ENCODE peak calls at places on chromosomes 3 and 15, in seven cellular contexts. Z is H9, H is brain microvascular endothelial cell, N is cardiac muscle cell, P is uterus, T is stomach, J is keratinocyte. E is an unnamed sample. For H3K27me3, the result is how much of the 10 kb centered on the place peaks cover.

GRCh38 chr3:115279939-115280338 is 132.9 kb upstream of the ZBTB20 start:
- DNase-seq in P (no peak), T (no peak), J (no peak), N (no peak), H (no peak), Z (no peak), E (no peak)

GRCh38 chr3:14118400-14119165 is 6.1 kb downstream of the CHCHD4 start:
- DNase-seq in J (no peak), P (no peak), Z (no peak), T (no peak), H (no peak), N (no peak), E (no peak)

GRCh38 chr3:32292085-32292796 is 53.8 kb downstream of the CMTM8 start:
- DNase-seq in J (no peak), N (no peak), H (no peak), P (no peak), T (no peak), Z (no peak), E (no peak)

GRCh38 chr3:108951802-108952474 is 1.7 kb downstream of the GUCA1C start:
- DNase-seq in P (no peak), N (no peak), Z (no peak), H (no peak), J (no peak), T (no peak), E (no peak)

GRCh38 chr3:185411133-185411532 is 48.2 kb downstream of the MAP3K13 start:
- DNase-seq in Z (no peak), N (no peak), T (no peak), H (no peak), P (no peak), J (peak), E (no peak)

GRCh38 chr3:123060054-123060453 is 6.8 kb upstream of the PDIA5 start:
- DNase-seq in H (no peak), Z (no peak), T (no peak), J (no peak), P (no peak), N (no peak), E (no peak)

GRCh38 chr15:65184305-65184943 is 718 bp downstream of the CLPX start:
- DNase-seq in H (peak), J (no peak), P (peak), T (peak), N (peak), Z (peak), E (no peak)

GRCh38 chr15:76391309-76391708 is 54.7 kb downstream of the ISL2 start:
- DNase-seq in Z (no peak), T (no peak), J (no peak), P (no peak), H (no peak), N (no peak), E (no peak)

GRCh38 chr3:115825046-115825445 is 201.7 kb downstream of the GAP43 start:
- DNase-seq in N (no peak), P (no peak), H (peak), J (no peak), T (no peak), Z (no peak), E (no peak)

GRCh38 chr3:150528359-150528797 is 17.9 kb downstream of the SERP1 start:
- DNase-seq in P (no peak), N (no peak), J (no peak), T (no peak), Z (no peak), H (no peak), E (no peak)

GRCh38 chr3:107206141-107206540 is 171.1 kb upstream of the CCDC54 start:
- DNase-seq in P (no peak), H (peak), T (no peak), N (peak), J (no peak), Z (no peak), E (no peak)

GRCh38 chr3:186640473-186640818 is 247 bp downstream of the FETUB start:
- DNase-seq in P (no peak), H (peak), N (no peak), Z (peak), T (no peak), J (peak), E (no peak)

GRCh38 chr3:134249935-134250716 is 533 bp downstream of the RYK start:
- DNase-seq in T (peak), J (no peak), Z (peak), H (peak), P (peak), N (peak), E (no peak)

DNA sequence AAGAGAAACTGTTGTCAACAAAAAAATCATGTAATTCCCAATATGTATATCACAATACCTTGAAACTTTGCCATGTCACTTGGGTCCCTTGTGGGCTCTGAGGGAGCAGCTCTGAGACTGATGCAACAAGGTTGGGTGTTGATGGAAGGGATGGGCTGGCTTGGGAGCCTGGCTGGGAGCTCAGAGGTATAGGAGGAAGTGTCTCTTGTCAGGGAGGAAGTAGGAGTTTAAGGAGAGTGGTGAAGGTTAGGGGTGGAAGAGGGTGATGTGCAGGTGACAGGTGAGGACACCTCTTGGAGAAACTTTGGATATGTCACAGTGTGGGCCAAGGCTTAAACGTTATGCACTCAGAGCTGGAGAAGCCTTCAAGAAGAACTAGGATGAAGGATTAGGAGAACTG is 2.0 kb upstream of the TM6SF1 start:
- DNase-seq in T (no peak), N (no peak), P (no peak), Z (no peak), J (no peak), H (no peak), E (no peak)
- H3K27me3 ChIP-seq in T (half or more), N (half or more), P (under half), Z (under half), J (under half), H (under half), E (under half)

DNA sequence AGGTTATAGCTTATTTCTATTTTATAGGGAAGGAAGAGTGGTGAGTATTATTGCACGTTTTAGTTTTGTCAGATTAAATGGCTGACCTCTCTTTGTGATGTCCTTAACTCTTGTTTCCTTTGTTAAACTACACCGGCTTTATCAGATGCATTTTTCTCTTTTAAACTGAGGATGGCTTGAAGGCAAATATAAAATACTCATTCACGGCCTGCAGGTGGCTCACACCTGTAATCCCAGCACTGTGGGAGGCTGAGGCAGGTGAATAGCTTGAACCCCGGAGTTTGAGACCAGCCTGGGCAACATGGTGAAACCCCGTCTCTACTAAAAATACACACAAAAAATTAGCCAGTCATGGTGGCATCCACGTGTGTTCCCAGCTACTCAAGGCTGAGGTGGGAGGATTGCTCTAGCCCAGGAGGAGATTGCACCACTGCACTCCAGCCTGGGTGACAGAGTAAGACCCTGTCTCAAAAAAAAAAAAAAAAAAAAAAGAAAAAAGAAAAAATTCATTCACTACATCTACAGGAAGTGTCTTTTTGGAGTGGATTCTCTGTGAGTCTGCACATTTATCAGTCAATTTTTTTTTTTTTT is 34.8 kb upstream of the SACM1L start:
- DNase-seq in H (no peak), Z (no peak), T (no peak), J (no peak), P (no peak), N (no peak), E (no peak)
- TF ChIP-seq CTCF in H (no peak), Z (peak), T (no peak), J (no peak), P (no peak), N (no peak), E (no peak)

GRCh38 chr3:128495435-128495970 is 2.5 kb upstream of the GATA2 start:
- DNase-seq in P (peak), T (no peak), H (no peak), J (no peak), Z (peak), N (no peak), E (no peak)

GRCh38 chr3:128497305-128498126 is 4.5 kb upstream of the GATA2 start:
- DNase-seq in T (peak), J (no peak), P (peak), N (peak), Z (peak), H (no peak), E (no peak)

GRCh38 chr3:128496602-128497304 is 3.8 kb upstream of the GATA2 start:
- DNase-seq in Z (peak), P (peak), N (no peak), T (no peak), J (no peak), H (no peak), E (no peak)

GRCh38 chr3:128494152-128494650 is 1.2 kb upstream of the GATA2 start:
- DNase-seq in J (no peak), Z (no peak), T (no peak), H (no peak), P (peak), N (no peak), E (no peak)

GRCh38 chr3:128496019-128496601 is 3.1 kb upstream of the GATA2 start:
- DNase-seq in P (peak), N (no peak), J (no peak), H (no peak), T (no peak), Z (peak), E (no peak)
- H3K27me3 ChIP-seq in P (under half), N (half or more), J (half or more), H (half or more), T (half or more), Z (half or more), E (half or more)

DNA sequence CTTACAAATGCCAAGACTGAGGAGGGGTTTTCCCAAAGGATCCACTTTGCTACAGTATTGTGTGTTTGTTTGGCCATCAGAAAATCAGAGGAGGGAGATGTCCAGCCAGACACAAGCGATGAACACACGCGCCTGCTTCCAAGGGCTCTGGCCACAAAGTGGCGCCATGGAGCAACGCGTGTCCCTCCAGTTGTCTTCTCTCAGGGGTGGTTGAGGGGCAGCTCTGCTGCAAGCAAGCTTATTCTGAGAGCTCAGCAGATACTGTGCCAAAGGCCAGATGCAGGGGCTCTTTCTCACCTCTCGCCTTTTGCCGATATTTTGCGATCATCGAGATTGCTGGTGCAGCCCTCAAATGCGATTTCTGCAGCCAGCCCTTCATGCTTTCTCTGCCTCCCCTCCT is 88.9 kb upstream of the OSBPL11 start:
- DNase-seq in N (peak), P (peak), Z (peak), J (no peak), H (no peak), T (peak), E (no peak)
- TF ChIP-seq CTCF in N (peak), P (no peak), Z (peak), J (peak), H (peak), T (no peak), E (peak)

E was measured in kidney epithelial cell.